ENCODE peak calls at places on chromosome 12, in five cellular contexts. W is psoas muscle, R is ovary, Q is hepatocyte, O is A673. I is an unnamed sample. For H3K27me3, the result is how much of the 10 kb centered on the place peaks cover.

GRCh38 chr12:90546511-90546910 is 408.5 kb downstream of the CCER1 start:
- DNase-seq in Q (no peak), O (no peak), W (no peak), R (no peak), I (no peak)

GRCh38 chr12:76124456-76124855 is 40.0 kb upstream of the NAP1L1 start:
- DNase-seq in R (no peak), W (no peak), O (no peak), Q (no peak), I (no peak)

GRCh38 chr12:50402270-50403000 is 1.8 kb downstream of the LARP4 start:
- DNase-seq in R (no peak), W (no peak), O (no peak), Q (no peak), I (no peak)

GRCh38 chr12:12018454-12018853 is 52.3 kb upstream of the BCL2L14 start:
- DNase-seq in W (no peak), O (peak), R (no peak), Q (peak), I (no peak)

GRCh38 chr12:131363841-131364425 is 347.0 kb upstream of the SFSWAP start:
- DNase-seq in W (no peak), R (no peak), O (no peak), Q (no peak), I (no peak)

GRCh38 chr12:106425061-106425706 is 67.6 kb downstream of the POLR3B start:
- DNase-seq in Q (no peak), R (no peak), O (peak), W (no peak), I (no peak)

GRCh38 chr12:109797905-109798669 is 35.1 kb downstream of the TRPV4 start:
- DNase-seq in O (peak), R (no peak), W (no peak), Q (no peak), I (no peak)

GRCh38 chr12:116524964-116525379 is 34.2 kb upstream of the MAP1LC3B2 start:
- DNase-seq in O (peak), R (no peak), W (no peak), Q (no peak), I (no peak)

GRCh38 chr12:24948452-24948815 is 467 bp downstream of the BCAT1 start:
- DNase-seq in Q (peak), W (no peak), R (no peak), O (peak), I (no peak)

GRCh38 chr12:91986084-91986483 is 159.6 kb downstream of the BTG1 start:
- DNase-seq in Q (no peak), W (no peak), R (no peak), O (no peak), I (no peak)

GRCh38 chr12:58425481-58426392 is 484.4 kb downstream of the ATP23 start:
- DNase-seq in Q (peak), R (peak), O (peak), W (peak), I (no peak)

GRCh38 chr12:19642305-19642704 is 203.0 kb downstream of the AEBP2 start:
- DNase-seq in W (no peak), Q (no peak), R (no peak), O (peak), I (no peak)

GRCh38 chr12:15899282-15899870 is 11.8 kb upstream of the DERA start:
- DNase-seq in R (no peak), Q (peak), W (no peak), O (peak), I (no peak)

GRCh38 chr12:63066782-63067181 is 84.2 kb downstream of the AVPR1A start:
- DNase-seq in W (no peak), Q (no peak), R (no peak), O (no peak), I (no peak)

GRCh38 chr12:95218852-95219171 is 1.2 kb downstream of the VEZT start:
- DNase-seq in W (no peak), O (peak), Q (no peak), R (no peak), I (no peak)

GRCh38 chr12:69239922-69240624 is 704 bp downstream of the CPSF6 start:
- DNase-seq in R (peak), Q (peak), O (peak), W (peak), I (peak)

GRCh38 chr12:94329366-94329765 is 130.3 kb downstream of the CEP83 start:
- DNase-seq in Q (no peak), O (no peak), W (no peak), R (no peak), I (no peak)

GRCh38 chr12:42474391-42474790 is 115.2 kb downstream of the PRICKLE1 start:
- DNase-seq in W (no peak), O (no peak), R (no peak), Q (no peak), I (no peak)

GRCh38 chr12:32532951-32533350 is 133.6 kb downstream of the FGD4 start:
- DNase-seq in R (no peak), Q (no peak), W (no peak), O (no peak), I (no peak)

GRCh38 chr12:9039397-9039977 is 50.1 kb downstream of the KLRG1 start:
- DNase-seq in W (no peak), O (peak), Q (peak), R (no peak), I (no peak)

GRCh38 chr12:58387199-58387598 is 445.8 kb downstream of the ATP23 start:
- DNase-seq in O (no peak), R (no peak), W (no peak), Q (no peak), I (no peak)

GRCh38 chr12:129564768-129565167 is 339.1 kb downstream of the TMEM132D start:
- DNase-seq in R (no peak), W (no peak), O (no peak), Q (no peak), I (no peak)

GRCh38 chr12:89663577-89664357 is 44.9 kb downstream of the ATP2B1 start:
- DNase-seq in Q (no peak), R (no peak), W (no peak), O (peak), I (no peak)

GRCh38 chr12:39188689-39189088 is 254.2 kb downstream of the KIF21A start:
- DNase-seq in W (no peak), O (no peak), Q (no peak), R (no peak), I (no peak)

GRCh38 chr12:77049767-77050353 is 15.5 kb downstream of the E2F7 start:
- DNase-seq in Q (peak), O (peak), R (no peak), W (no peak), I (no peak)

GRCh38 chr12:108856428-108857157 is 790 bp downstream of the SSH1 start:
- DNase-seq in O (peak), R (peak), W (peak), Q (peak), I (peak)

GRCh38 chr12:53984901-53985357 is at the start of gene HOXC10:
- DNase-seq in W (peak), Q (peak), O (peak), R (peak), I (peak)
- H3K27me3 ChIP-seq in W (under half), Q (half or more), O (under half), R (under half), I (half or more)

GRCh38 chr12:100982511-100983183 is 188.1 kb downstream of the ANO4 start:
- DNase-seq in W (no peak), Q (no peak), O (no peak), R (no peak), I (no peak)

GRCh38 chr12:100984821-100985220 is 190.2 kb downstream of the ANO4 start:
- DNase-seq in O (no peak), W (no peak), Q (no peak), R (no peak), I (no peak)

GRCh38 chr12:100987552-100988277 is 193.1 kb downstream of the ANO4 start:
- DNase-seq in O (peak), R (no peak), Q (peak), W (no peak), I (no peak)

GRCh38 chr12:100988278-100988625 is 193.7 kb downstream of the ANO4 start:
- DNase-seq in Q (no peak), W (no peak), R (no peak), O (no peak), I (no peak)

DNA sequence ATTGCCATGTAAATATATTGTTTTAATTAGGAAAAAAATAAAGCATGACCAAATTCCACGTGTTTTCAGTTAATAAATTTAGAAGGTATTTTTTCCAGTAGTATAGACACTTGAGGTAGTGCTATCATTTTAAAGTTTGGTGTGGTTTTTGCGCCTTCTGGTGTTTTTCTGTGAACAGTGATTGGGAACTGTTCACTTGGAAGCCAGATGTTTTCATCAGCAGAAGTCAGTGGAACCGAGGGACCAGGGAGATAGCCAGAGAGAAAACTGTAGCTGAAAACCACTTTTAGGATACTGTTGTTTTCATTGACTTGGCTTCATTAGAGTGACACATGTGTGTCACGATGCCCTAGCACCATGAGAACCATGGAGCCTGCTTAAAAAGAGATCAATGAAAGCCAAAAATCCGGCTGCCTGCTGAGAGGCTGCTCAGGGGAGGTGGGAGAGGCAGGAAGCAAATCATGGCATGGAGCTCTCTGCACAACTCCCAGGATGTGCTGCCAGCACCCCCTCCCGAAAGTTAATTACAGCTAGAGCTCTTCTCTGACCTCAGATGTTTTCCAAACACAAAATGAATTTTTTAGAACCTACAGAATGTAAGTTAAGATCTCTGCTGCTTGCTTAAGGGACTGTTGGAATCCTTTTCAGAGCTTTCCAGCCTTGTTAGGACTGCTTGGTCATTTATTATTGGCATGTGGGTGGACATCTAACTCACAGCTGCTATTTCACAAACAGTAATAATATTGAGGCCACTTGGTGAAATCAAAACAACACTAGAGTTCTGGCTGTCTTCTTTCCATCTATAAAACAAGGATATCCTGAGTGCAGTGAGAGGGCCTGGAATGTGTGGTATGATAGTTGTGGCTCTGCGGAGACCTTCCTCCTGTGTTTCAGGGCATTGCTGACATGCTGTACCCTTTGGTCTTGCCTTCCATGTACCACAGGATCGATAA is 192.3 kb downstream of the ANO4 start:
- DNase-seq in Q (no peak), W (no peak), O (peak), R (no peak), I (no peak)
- H3K27ac ChIP-seq in Q (peak), W (no peak), O (peak), R (no peak), I (no peak)

GRCh38 chr12:79086546-79086945 is 222.0 kb downstream of the SYT1 start:
- DNase-seq in Q (no peak), W (no peak), O (no peak), R (no peak), I (no peak)

GRCh38 chr12:79085106-79085682 is 220.6 kb downstream of the SYT1 start:
- DNase-seq in W (no peak), Q (no peak), R (no peak), O (no peak), I (no peak)

GRCh38 chr12:79082595-79082994 is 218.0 kb downstream of the SYT1 start:
- DNase-seq in O (no peak), Q (no peak), W (no peak), R (no peak), I (no peak)

DNA sequence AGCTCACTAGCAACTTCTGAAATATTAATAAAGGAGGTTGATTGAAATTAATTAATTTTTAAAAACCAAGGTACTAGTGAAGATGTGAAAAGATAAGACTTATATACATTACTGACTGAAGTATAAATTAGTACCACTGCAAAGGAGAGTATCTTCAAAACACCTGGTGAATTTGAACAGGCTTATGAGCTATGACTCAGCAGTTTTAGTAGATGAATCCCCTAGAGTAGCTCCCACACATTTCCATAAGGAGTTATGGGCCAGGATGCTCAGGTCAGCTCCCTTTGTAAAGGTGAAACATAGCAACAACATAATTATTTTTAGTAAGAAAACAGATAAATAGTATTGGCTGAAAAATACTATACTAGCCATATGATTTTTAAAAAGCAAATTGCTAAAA is 218.6 kb downstream of the SYT1 start:
- DNase-seq in Q (no peak), O (peak), R (no peak), W (no peak), I (no peak)
- TF ChIP-seq CTCF in Q (no peak), O (no peak), R (no peak), W (no peak), I (no peak)

GRCh38 chr12:114700392-114701103 is 16.6 kb upstream of the TBX3 start:
- DNase-seq in O (no peak), W (no peak), Q (no peak), R (no peak), I (no peak)

GRCh38 chr12:114701553-114701952 is 17.6 kb upstream of the TBX3 start:
- DNase-seq in Q (no peak), O (no peak), W (no peak), R (no peak), I (no peak)

GRCh38 chr12:114703060-114703493 is 19.1 kb upstream of the TBX3 start:
- DNase-seq in W (no peak), O (no peak), R (no peak), Q (peak), I (no peak)

GRCh38 chr12:114702462-114702861 is 18.5 kb upstream of the TBX3 start:
- DNase-seq in O (no peak), Q (no peak), R (no peak), W (no peak), I (no peak)

GRCh38 chr12:114701104-114701414 is 17.1 kb upstream of the TBX3 start:
- DNase-seq in R (no peak), W (no peak), O (no peak), Q (no peak), I (no peak)
- H3K27me3 ChIP-seq in R (under half), W (half or more), O (under half), Q (under half), I (half or more)

GRCh38 chr12:47755655-47756562 is 2.8 kb downstream of the RAPGEF3 start:
- DNase-seq in Q (no peak), R (no peak), W (no peak), O (no peak), I (no peak)

GRCh38 chr12:47757360-47757839 is 1.3 kb downstream of the RAPGEF3 start:
- DNase-seq in W (no peak), O (no peak), R (no peak), Q (no peak), I (no peak)

GRCh38 chr12:47758834-47759690 is at the start of gene RAPGEF3:
- DNase-seq in R (peak), W (peak), Q (peak), O (peak), I (peak)

GRCh38 chr12:47758584-47758833 is 171 bp downstream of the RAPGEF3 start:
- DNase-seq in O (no peak), Q (no peak), R (no peak), W (no peak), I (no peak)

GRCh38 chr12:47757840-47758583 is 668 bp downstream of the RAPGEF3 start:
- DNase-seq in R (peak), W (no peak), O (no peak), Q (no peak), I (no peak)
- H3K27ac ChIP-seq in R (peak), W (peak), O (peak), Q (peak), I (peak)

GRCh38 chr12:13980548-13981295 is 680 bp downstream of the GRIN2B start:
- DNase-seq in O (no peak), R (no peak), W (no peak), Q (peak), I (peak)

GRCh38 chr12:13981296-13981962 is at the start of gene GRIN2B:
- DNase-seq in Q (peak), W (no peak), O (no peak), R (no peak), I (no peak)

GRCh38 chr12:13976880-13977279 is 4.5 kb downstream of the GRIN2B start:
- DNase-seq in W (no peak), O (no peak), R (no peak), Q (no peak), I (no peak)

GRCh38 chr12:13986031-13986430 is 4.6 kb upstream of the GRIN2B start:
- DNase-seq in O (no peak), R (no peak), W (no peak), Q (no peak), I (no peak)

GRCh38 chr12:13982010-13982409 is 608 bp upstream of the GRIN2B start:
- DNase-seq in R (no peak), Q (peak), W (no peak), O (peak), I (no peak)
- TF ChIP-seq CTCF in R (no peak), Q (peak), W (no peak), O (peak), I (peak)

GRCh38 chr12:65944637-65945036 is 120.4 kb downstream of the HMGA2 start:
- DNase-seq in Q (no peak), R (no peak), O (no peak), W (no peak), I (no peak)
- H3K27me3 ChIP-seq in Q (under half), R (under half), O (under half), W (under half), I (under half)

GRCh38 chr12:26196424-26196722 is 1.0 kb downstream of the SSPN start:
- DNase-seq in W (peak), O (no peak), R (no peak), Q (peak), I (no peak)
- H3K27ac ChIP-seq in W (peak), O (peak), R (peak), Q (peak), I (peak)

I was measured in dorsolateral prefrontal cortex.